ENCODE peak calls at places on chromosomes 16 and 17, in six cellular contexts. K, O, U, J, R and B are unnamed samples.
A peak's percentile ranks its signal among the peaks of the same experiment; 100 is the strongest.

GRCh38 chr16:65876200-65876498 is 490.3 kb upstream of the CDH5 start:
- DNase-seq in K (no peak), R (no peak), O (no peak), J (no peak), U (peak; percentile 24), B (no peak)

GRCh38 chr17:45070001-45070400 is 8.9 kb downstream of the NMT1 start:
- DNase-seq in U (no peak), R (no peak), O (no peak), J (no peak), K (no peak), B (no peak)

GRCh38 chr17:29617125-29617480 is 5.6 kb downstream of the CORO6 start:
- DNase-seq in O (peak; percentile 68), K (peak; percentile 90), U (peak; percentile 70), R (peak; percentile 60), J (peak; percentile 72), B (peak; percentile 67)

GRCh38 chr17:10875984-10876555 is 38.2 kb upstream of the PIRT start:
- DNase-seq in K (peak; percentile 56), U (peak; percentile 34), R (peak; percentile 17), J (no peak), O (peak; percentile 21), B (peak; percentile 2)

GRCh38 chr16:67942200-67942509 is 1.8 kb downstream of the LCAT start:
- DNase-seq in O (no peak), J (no peak), U (peak; percentile 39), K (no peak), R (peak; percentile 22), B (peak; percentile 27)

GRCh38 chr16:78200623-78201096 is 101.2 kb downstream of the WWOX start:
- DNase-seq in R (no peak), J (no peak), O (no peak), K (no peak), U (no peak), B (no peak)

GRCh38 chr17:35536664-35537160 is 766 bp downstream of the SLFN12L start:
- DNase-seq in R (no peak), K (no peak), U (no peak), O (no peak), J (no peak), B (no peak)

GRCh38 chr17:42253601-42254000 is 22.6 kb downstream of the STAT5B start:
- DNase-seq in J (no peak), U (peak; percentile 20), K (no peak), O (no peak), R (no peak), B (no peak)

GRCh38 chr17:17999364-18000007 is 26.8 kb downstream of the DRC3 start:
- DNase-seq in J (no peak), K (no peak), U (peak; percentile 49), O (no peak), R (no peak), B (no peak)

GRCh38 chr17:8068736-8069586 is 18.6 kb downstream of the ALOX12B start:
- DNase-seq in J (peak; percentile 34), O (peak; percentile 41), R (no peak), U (no peak), K (peak; percentile 68), B (no peak)

DNA sequence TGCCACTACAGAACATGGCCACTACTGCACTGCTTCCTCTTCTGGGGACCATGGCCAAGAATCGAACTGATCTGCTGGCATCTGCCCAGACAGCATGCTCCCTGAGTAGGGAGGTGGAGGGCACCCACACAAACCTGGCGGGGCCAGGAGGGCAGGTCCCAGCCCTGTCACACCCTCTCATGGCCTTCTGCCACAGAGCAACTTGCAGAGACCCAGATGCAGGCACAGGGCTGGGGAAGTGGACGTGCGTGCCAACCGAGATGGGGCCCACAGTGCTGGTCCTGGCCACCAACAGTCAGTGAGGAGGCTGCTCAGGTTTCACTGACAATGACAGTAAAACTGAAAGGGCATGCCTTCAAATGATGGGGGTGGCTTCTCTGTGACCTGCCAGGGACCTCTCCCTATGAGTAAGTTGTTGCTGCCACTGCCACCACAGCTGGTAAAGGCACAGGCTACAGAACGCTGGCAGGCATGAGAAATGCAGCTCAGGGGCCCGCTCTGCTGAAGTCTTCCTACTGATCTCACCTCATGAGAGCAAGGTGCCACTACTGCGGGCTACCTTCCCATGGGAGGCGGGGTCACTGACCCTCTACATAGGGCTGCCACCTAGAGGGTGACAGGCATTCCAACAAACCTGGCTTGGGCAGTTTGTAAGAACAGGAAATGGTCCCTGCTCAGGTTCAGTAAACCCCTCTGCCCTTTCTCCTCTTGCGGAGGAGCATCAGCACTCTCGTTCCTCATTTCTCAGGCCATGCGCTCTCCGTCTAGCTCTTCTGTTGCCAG is 15.5 kb downstream of the HIC1 start:
- DNase-seq in J (no peak), O (no peak), K (no peak), R (no peak), U (no peak), B (no peak)
- TF ChIP-seq CTCF in J (no peak), O (no peak), K (no peak), R (no peak), U (no peak), B (no peak)

GRCh38 chr16:27742333-27742732 is 192.4 kb downstream of the KATNIP start:
- DNase-seq in U (no peak), J (no peak), O (peak; percentile 55), K (no peak), R (no peak), B (no peak)
- H3K4me3 ChIP-seq in U (no peak overlapping the region), J (no peak overlapping the region), O (no peak overlapping the region), K (no peak overlapping the region), R (no peak overlapping the region), B (no peak overlapping the region)

GRCh38 chr17:79018045-79018695 is 5.8 kb upstream of the C1QTNF1 start:
- DNase-seq in U (no peak), R (no peak), O (no peak), J (no peak), K (no peak), B (no peak)

GRCh38 chr17:79020631-79021301 is 3.2 kb upstream of the C1QTNF1 start:
- DNase-seq in J (no peak), R (no peak), O (no peak), U (no peak), K (no peak), B (no peak)

GRCh38 chr17:79017546-79017945 is 6.4 kb upstream of the C1QTNF1 start:
- DNase-seq in J (no peak), R (no peak), O (no peak), U (no peak), K (no peak), B (no peak)

GRCh38 chr17:79019260-79019630 is 4.7 kb upstream of the C1QTNF1 start:
- DNase-seq in R (no peak), J (no peak), O (no peak), K (no peak), U (no peak), B (no peak)

GRCh38 chr17:79019631-79020584 is 4.1 kb upstream of the C1QTNF1 start:
- DNase-seq in U (peak; percentile 87), K (peak; percentile 69), J (peak; percentile 68), R (peak; percentile 83), O (peak; percentile 73), B (peak; percentile 77)
- TF ChIP-seq CTCF in U (peak; percentile 80), K (peak; percentile 62), J (peak; percentile 83), R (peak; percentile 80), O (no peak), B (peak; percentile 71)

DNA sequence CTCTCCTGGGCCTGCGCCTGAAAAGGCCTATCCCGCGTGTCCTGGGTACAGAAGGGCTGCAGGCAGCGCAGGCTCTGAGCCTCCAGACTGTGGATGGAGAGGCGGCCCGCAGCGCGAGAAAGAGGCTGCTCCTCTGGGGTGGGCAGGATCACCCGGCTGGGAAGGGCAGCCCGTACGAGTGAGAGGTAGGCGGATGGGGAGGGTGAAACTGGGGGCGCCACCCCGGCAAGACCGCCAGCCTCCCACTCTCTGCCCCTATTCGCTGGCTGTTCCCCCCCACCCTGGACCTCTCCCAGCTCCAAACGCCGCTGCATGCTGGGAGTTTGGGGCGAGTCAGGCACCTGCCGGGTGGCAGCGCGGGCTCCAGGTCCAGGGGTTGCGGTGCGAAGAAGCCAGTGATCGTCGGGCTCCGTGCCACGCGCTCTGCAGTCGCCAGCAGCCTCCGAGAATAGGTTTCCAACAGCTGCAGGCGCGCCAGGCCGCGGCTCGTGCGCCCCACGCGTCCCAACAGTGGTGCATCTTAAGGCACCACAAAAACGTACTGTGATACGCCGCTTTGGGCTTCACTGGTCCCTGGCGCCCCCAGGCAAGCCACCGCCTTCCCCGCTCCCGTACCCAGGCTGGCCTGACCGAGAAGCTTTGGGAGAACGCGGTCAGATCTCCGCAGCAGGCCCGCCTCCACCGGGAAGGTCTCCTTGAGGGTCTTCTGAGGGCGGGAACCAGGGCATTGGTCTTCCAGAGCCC is 1.1 kb downstream of the NOXO1 start:
- DNase-seq in K (no peak), O (no peak), R (no peak), U (no peak), J (no peak), B (no peak)
- H3K4me3 ChIP-seq in K (peak overlapping the region; percentile 47), O (no peak overlapping the region), R (no peak overlapping the region), U (no peak overlapping the region), J (no peak overlapping the region), B (no peak overlapping the region)

GRCh38 chr16:8950580-8951077 is 13.1 kb downstream of the USP7 start:
- DNase-seq in J (no peak), R (peak; percentile 67), O (no peak), K (no peak), U (peak; percentile 38), B (peak; percentile 48)
- TF ChIP-seq CTCF in J (no peak), R (no peak), O (no peak), K (no peak), U (no peak), B (no peak)

GRCh38 chr17:28370744-28371103 is 617 bp upstream of the VTN start:
- DNase-seq in J (no peak), O (no peak), K (no peak), R (no peak), U (no peak), B (no peak)
- H3K4me3 ChIP-seq in J (peak overlapping the region; percentile 76), O (no peak overlapping the region), K (no peak overlapping the region), R (no peak overlapping the region), U (no peak overlapping the region), B (peak overlapping the region; percentile 60)

GRCh38 chr16:29311636-29312344 is 94.7 kb downstream of the NPIPB11 start:
- DNase-seq in U (no peak), R (no peak), O (no peak), J (no peak), K (no peak), B (no peak)

GRCh38 chr16:29313559-29313887 is 93.0 kb downstream of the NPIPB11 start:
- DNase-seq in K (no peak), J (no peak), U (no peak), R (no peak), O (no peak), B (no peak)

GRCh38 chr16:29308644-29309546 is 97.6 kb downstream of the NPIPB11 start:
- DNase-seq in R (no peak), O (no peak), U (no peak), K (no peak), J (no peak), B (no peak)

GRCh38 chr16:29312835-29313558 is 93.5 kb downstream of the NPIPB11 start:
- DNase-seq in U (no peak), O (no peak), R (no peak), K (no peak), J (no peak), B (peak; percentile 24)

GRCh38 chr16:29310852-29311314 is 95.6 kb downstream of the NPIPB11 start:
- DNase-seq in J (no peak), O (no peak), R (no peak), K (no peak), U (peak; percentile 67), B (no peak)
- TF ChIP-seq CTCF in J (peak; percentile 23), O (no peak), R (peak; percentile 31), K (no peak), U (peak; percentile 35), B (no peak)